ENCODE peak calls at places on chromosomes 12 and 14, in seven cellular contexts. One of them, this sample, is unnamed.

GRCh38 chr14:50260511-50260910 is 29.1 kb upstream of the SOS2 start:
- DNase-seq in H9: no peak
- DNase-seq in activated naive CD4-positive, alpha-beta T cell: no peak
- DNase-seq in fibroblast of pulmonary artery: peak; percentile 68
- DNase-seq in omental fat pad: no peak
- DNase-seq in lung microvascular endothelial cell: peak; percentile 54
- DNase-seq in ascending aorta: no peak
- DNase-seq in this sample: no peak

GRCh38 chr12:130127909-130128763 is 34.1 kb upstream of the FZD10 start:
- DNase-seq in ascending aorta: peak; percentile 71
- DNase-seq in omental fat pad: no peak
- DNase-seq in lung microvascular endothelial cell: no peak
- DNase-seq in H9: no peak
- DNase-seq in activated naive CD4-positive, alpha-beta T cell: no peak
- DNase-seq in fibroblast of pulmonary artery: no peak
- DNase-seq in this sample: no peak

GRCh38 chr14:61145903-61146411 is 135.2 kb downstream of the TMEM30B start:
- DNase-seq in omental fat pad: no peak
- DNase-seq in ascending aorta: no peak
- DNase-seq in activated naive CD4-positive, alpha-beta T cell: no peak
- DNase-seq in H9: no peak
- DNase-seq in lung microvascular endothelial cell: peak; percentile 23
- DNase-seq in fibroblast of pulmonary artery: peak; percentile 58
- DNase-seq in this sample: no peak

GRCh38 chr12:104799458-104799857 is 158.6 kb downstream of the SLC41A2 start:
- DNase-seq in omental fat pad: no peak
- DNase-seq in H9: no peak
- DNase-seq in activated naive CD4-positive, alpha-beta T cell: no peak
- DNase-seq in ascending aorta: no peak
- DNase-seq in fibroblast of pulmonary artery: no peak
- DNase-seq in lung microvascular endothelial cell: no peak
- DNase-seq in this sample: no peak

GRCh38 chr12:45553204-45553603 is 176.3 kb upstream of the ARID2 start:
- DNase-seq in fibroblast of pulmonary artery: no peak
- DNase-seq in lung microvascular endothelial cell: no peak
- DNase-seq in H9: no peak
- DNase-seq in omental fat pad: no peak
- DNase-seq in ascending aorta: no peak
- DNase-seq in activated naive CD4-positive, alpha-beta T cell: no peak
- DNase-seq in this sample: no peak

GRCh38 chr12:65886996-65887395 is 62.7 kb downstream of the HMGA2 start:
- DNase-seq in activated naive CD4-positive, alpha-beta T cell: no peak
- DNase-seq in omental fat pad: no peak
- DNase-seq in lung microvascular endothelial cell: peak; percentile 22
- DNase-seq in H9: no peak
- DNase-seq in ascending aorta: no peak
- DNase-seq in fibroblast of pulmonary artery: peak; percentile 71
- DNase-seq in this sample: no peak

GRCh38 chr14:64932231-64932630 is 10.3 kb downstream of the GPX2 start:
- DNase-seq in omental fat pad: no peak
- DNase-seq in activated naive CD4-positive, alpha-beta T cell: no peak
- DNase-seq in fibroblast of pulmonary artery: no peak
- DNase-seq in lung microvascular endothelial cell: no peak
- DNase-seq in ascending aorta: no peak
- DNase-seq in H9: no peak
- DNase-seq in this sample: no peak

GRCh38 chr14:24859559-24859958 is 190.4 kb downstream of the STXBP6 start:
- DNase-seq in H9: no peak
- DNase-seq in activated naive CD4-positive, alpha-beta T cell: no peak
- DNase-seq in lung microvascular endothelial cell: no peak
- DNase-seq in fibroblast of pulmonary artery: no peak
- DNase-seq in ascending aorta: no peak
- DNase-seq in omental fat pad: no peak
- DNase-seq in this sample: no peak

GRCh38 chr12:61870658-61871559 is 389.3 kb upstream of the USP15 start:
- DNase-seq in H9: no peak
- DNase-seq in ascending aorta: no peak
- DNase-seq in fibroblast of pulmonary artery: peak; percentile 5
- DNase-seq in lung microvascular endothelial cell: no peak
- DNase-seq in omental fat pad: no peak
- DNase-seq in activated naive CD4-positive, alpha-beta T cell: no peak
- DNase-seq in this sample: no peak

GRCh38 chr14:89280612-89281011 is 136.4 kb downstream of the FOXN3 start:
- DNase-seq in ascending aorta: peak; percentile 28
- DNase-seq in lung microvascular endothelial cell: no peak
- DNase-seq in omental fat pad: no peak
- DNase-seq in activated naive CD4-positive, alpha-beta T cell: no peak
- DNase-seq in fibroblast of pulmonary artery: no peak
- DNase-seq in H9: no peak
- DNase-seq in this sample: no peak

GRCh38 chr12:127293507-127294310 is 973.3 kb upstream of the TMEM132C start:
- DNase-seq in H9: peak; percentile 85
- DNase-seq in activated naive CD4-positive, alpha-beta T cell: peak; percentile 12
- DNase-seq in fibroblast of pulmonary artery: peak; percentile 68
- DNase-seq in lung microvascular endothelial cell: peak; percentile 56
- DNase-seq in omental fat pad: no peak
- DNase-seq in ascending aorta: no peak
- DNase-seq in this sample: peak; percentile 35

GRCh38 chr12:63980211-63980610 is 135.7 kb downstream of the SRGAP1 start:
- DNase-seq in omental fat pad: no peak
- DNase-seq in activated naive CD4-positive, alpha-beta T cell: no peak
- DNase-seq in ascending aorta: no peak
- DNase-seq in H9: no peak
- DNase-seq in fibroblast of pulmonary artery: no peak
- DNase-seq in lung microvascular endothelial cell: no peak
- DNase-seq in this sample: no peak

GRCh38 chr12:117032593-117033381 is 66.4 kb downstream of the TESC start:
- DNase-seq in ascending aorta: peak; percentile 52
- DNase-seq in lung microvascular endothelial cell: peak; percentile 22
- DNase-seq in H9: no peak
- DNase-seq in fibroblast of pulmonary artery: no peak
- DNase-seq in omental fat pad: no peak
- DNase-seq in activated naive CD4-positive, alpha-beta T cell: no peak
- DNase-seq in this sample: no peak

GRCh38 chr12:83179999-83180398 is 493.3 kb downstream of the TMTC2 start:
- DNase-seq in lung microvascular endothelial cell: no peak
- DNase-seq in omental fat pad: no peak
- DNase-seq in ascending aorta: no peak
- DNase-seq in H9: no peak
- DNase-seq in fibroblast of pulmonary artery: no peak
- DNase-seq in activated naive CD4-positive, alpha-beta T cell: no peak
- DNase-seq in this sample: no peak

GRCh38 chr14:104322531-104323466 is 184.4 kb downstream of the KIF26A start:
- DNase-seq in H9: peak; percentile 26
- DNase-seq in ascending aorta: peak; percentile 38
- DNase-seq in activated naive CD4-positive, alpha-beta T cell: no peak
- DNase-seq in omental fat pad: no peak
- DNase-seq in lung microvascular endothelial cell: no peak
- DNase-seq in fibroblast of pulmonary artery: no peak
- DNase-seq in this sample: no peak

GRCh38 chr12:68240079-68240478 is 13.3 kb downstream of the IL22 start:
- DNase-seq in lung microvascular endothelial cell: peak; percentile 84
- DNase-seq in activated naive CD4-positive, alpha-beta T cell: no peak
- DNase-seq in fibroblast of pulmonary artery: peak; percentile 81
- DNase-seq in H9: no peak
- DNase-seq in omental fat pad: no peak
- DNase-seq in ascending aorta: no peak
- DNase-seq in this sample: no peak

GRCh38 chr12:95851609-95852008 is 7.1 kb upstream of the SNRPF start:
- DNase-seq in omental fat pad: no peak
- DNase-seq in activated naive CD4-positive, alpha-beta T cell: no peak
- DNase-seq in lung microvascular endothelial cell: no peak
- DNase-seq in H9: no peak
- DNase-seq in ascending aorta: no peak
- DNase-seq in fibroblast of pulmonary artery: no peak
- DNase-seq in this sample: no peak

GRCh38 chr14:37870947-37871346 is 275.5 kb downstream of the TTC6 start:
- DNase-seq in omental fat pad: no peak
- DNase-seq in ascending aorta: no peak
- DNase-seq in lung microvascular endothelial cell: no peak
- DNase-seq in fibroblast of pulmonary artery: no peak
- DNase-seq in H9: no peak
- DNase-seq in activated naive CD4-positive, alpha-beta T cell: no peak
- DNase-seq in this sample: no peak

GRCh38 chr12:108645686-108646596 is 12.2 kb upstream of the SELPLG start:
- DNase-seq in fibroblast of pulmonary artery: no peak
- DNase-seq in omental fat pad: no peak
- DNase-seq in ascending aorta: peak; percentile 56
- DNase-seq in activated naive CD4-positive, alpha-beta T cell: no peak
- DNase-seq in lung microvascular endothelial cell: no peak
- DNase-seq in H9: peak; percentile 23
- DNase-seq in this sample: no peak

GRCh38 chr14:58118097-58118496 is 33.9 kb downstream of the ARMH4 start:
- DNase-seq in activated naive CD4-positive, alpha-beta T cell: no peak
- DNase-seq in ascending aorta: no peak
- DNase-seq in fibroblast of pulmonary artery: no peak
- DNase-seq in omental fat pad: no peak
- DNase-seq in lung microvascular endothelial cell: no peak
- DNase-seq in H9: no peak
- DNase-seq in this sample: no peak

GRCh38 chr14:103763730-103764488 is 48.3 kb downstream of the ZFYVE21 start:
- DNase-seq in ascending aorta: no peak
- DNase-seq in lung microvascular endothelial cell: no peak
- DNase-seq in H9: no peak
- DNase-seq in fibroblast of pulmonary artery: no peak
- DNase-seq in activated naive CD4-positive, alpha-beta T cell: no peak
- DNase-seq in omental fat pad: no peak
- DNase-seq in this sample: no peak

GRCh38 chr14:59362533-59362932 is 102.6 kb downstream of the GPR135 start:
- DNase-seq in activated naive CD4-positive, alpha-beta T cell: no peak
- DNase-seq in H9: no peak
- DNase-seq in fibroblast of pulmonary artery: peak; percentile 54
- DNase-seq in omental fat pad: no peak
- DNase-seq in lung microvascular endothelial cell: peak; percentile 27
- DNase-seq in ascending aorta: no peak
- DNase-seq in this sample: no peak

GRCh38 chr14:52267501-52268190 is at the start of gene PTGDR:
- DNase-seq in lung microvascular endothelial cell: no peak
- DNase-seq in omental fat pad: no peak
- DNase-seq in H9: peak; percentile 59
- DNase-seq in activated naive CD4-positive, alpha-beta T cell: no peak
- DNase-seq in fibroblast of pulmonary artery: peak; percentile 6
- DNase-seq in ascending aorta: peak; percentile 68
- DNase-seq in this sample: no peak

GRCh38 chr12:51008329-51008728 is 17.9 kb downstream of the SLC11A2 start:
- DNase-seq in activated naive CD4-positive, alpha-beta T cell: no peak
- DNase-seq in omental fat pad: no peak
- DNase-seq in H9: no peak
- DNase-seq in ascending aorta: no peak
- DNase-seq in fibroblast of pulmonary artery: no peak
- DNase-seq in lung microvascular endothelial cell: no peak
- DNase-seq in this sample: no peak

GRCh38 chr14:78141590-78141989 is 28.6 kb upstream of the NRXN3 start:
- DNase-seq in ascending aorta: no peak
- DNase-seq in fibroblast of pulmonary artery: no peak
- DNase-seq in omental fat pad: no peak
- DNase-seq in activated naive CD4-positive, alpha-beta T cell: no peak
- DNase-seq in lung microvascular endothelial cell: no peak
- DNase-seq in H9: no peak
- DNase-seq in this sample: no peak

GRCh38 chr14:80477388-80478160 is 266.3 kb upstream of the DIO2 start:
- DNase-seq in ascending aorta: no peak
- DNase-seq in fibroblast of pulmonary artery: peak; percentile 24
- DNase-seq in lung microvascular endothelial cell: no peak
- DNase-seq in omental fat pad: no peak
- DNase-seq in activated naive CD4-positive, alpha-beta T cell: no peak
- DNase-seq in H9: no peak
- DNase-seq in this sample: no peak

GRCh38 chr14:78714722-78715121 is 544.5 kb downstream of the NRXN3 start:
- DNase-seq in ascending aorta: no peak
- DNase-seq in H9: no peak
- DNase-seq in activated naive CD4-positive, alpha-beta T cell: no peak
- DNase-seq in fibroblast of pulmonary artery: no peak
- DNase-seq in omental fat pad: no peak
- DNase-seq in lung microvascular endothelial cell: no peak
- DNase-seq in this sample: no peak

GRCh38 chr12:2339022-2339431 is 286.2 kb downstream of the CACNA1C start:
- DNase-seq in ascending aorta: no peak
- DNase-seq in omental fat pad: no peak
- DNase-seq in lung microvascular endothelial cell: peak; percentile 74
- DNase-seq in H9: no peak
- DNase-seq in activated naive CD4-positive, alpha-beta T cell: no peak
- DNase-seq in fibroblast of pulmonary artery: peak; percentile 70
- DNase-seq in this sample: no peak

GRCh38 chr12:117695956-117696355 is 272.8 kb downstream of the KSR2 start:
- DNase-seq in fibroblast of pulmonary artery: no peak
- DNase-seq in omental fat pad: no peak
- DNase-seq in lung microvascular endothelial cell: no peak
- DNase-seq in H9: no peak
- DNase-seq in activated naive CD4-positive, alpha-beta T cell: no peak
- DNase-seq in ascending aorta: no peak
- DNase-seq in this sample: no peak

GRCh38 chr14:58697266-58697926 is 59.6 kb downstream of the DACT1 start:
- DNase-seq in lung microvascular endothelial cell: no peak
- DNase-seq in ascending aorta: no peak
- DNase-seq in H9: no peak
- DNase-seq in fibroblast of pulmonary artery: no peak
- DNase-seq in activated naive CD4-positive, alpha-beta T cell: no peak
- DNase-seq in omental fat pad: no peak
- DNase-seq in this sample: peak; percentile 11

GRCh38 chr12:10960260-10960659 is 21.2 kb upstream of the TAS2R14 start:
- DNase-seq in ascending aorta: no peak
- DNase-seq in H9: no peak
- DNase-seq in activated naive CD4-positive, alpha-beta T cell: no peak
- DNase-seq in fibroblast of pulmonary artery: no peak
- DNase-seq in lung microvascular endothelial cell: no peak
- DNase-seq in omental fat pad: no peak
- DNase-seq in this sample: no peak

GRCh38 chr12:103762473-103762872 is 78.6 kb downstream of the NT5DC3 start:
- DNase-seq in fibroblast of pulmonary artery: no peak
- DNase-seq in H9: no peak
- DNase-seq in omental fat pad: no peak
- DNase-seq in lung microvascular endothelial cell: no peak
- DNase-seq in activated naive CD4-positive, alpha-beta T cell: no peak
- DNase-seq in ascending aorta: no peak
- DNase-seq in this sample: no peak

GRCh38 chr12:102631274-102631673 is 150.9 kb upstream of the IGF1 start:
- DNase-seq in fibroblast of pulmonary artery: peak; percentile 51
- DNase-seq in activated naive CD4-positive, alpha-beta T cell: no peak
- DNase-seq in omental fat pad: no peak
- DNase-seq in H9: no peak
- DNase-seq in ascending aorta: no peak
- DNase-seq in lung microvascular endothelial cell: no peak
- DNase-seq in this sample: no peak

GRCh38 chr14:62691613-62692489 is 353.4 kb downstream of the KCNH5 start:
- DNase-seq in lung microvascular endothelial cell: peak; percentile 49
- DNase-seq in H9: no peak
- DNase-seq in ascending aorta: no peak
- DNase-seq in fibroblast of pulmonary artery: peak; percentile 97
- DNase-seq in omental fat pad: no peak
- DNase-seq in activated naive CD4-positive, alpha-beta T cell: no peak
- DNase-seq in this sample: no peak